ENCODE peak calls at places on chromosomes 13 and 19, in five cellular contexts. H is mesendoderm, T is trophoblast cell, Z is IMR-90, W is H9. R is an unnamed sample.

GRCh38 chr19:18438331-18439024 is 545 bp upstream of the ISYNA1 start:
- DNase-seq in T (peak; percentile 53), W (peak; percentile 73), Z (no peak), H (peak; percentile 85), R (no peak)

GRCh38 chr19:38792250-38793111 is 3.5 kb downstream of the LGALS7B start:
- DNase-seq in T (peak; percentile 44), Z (no peak), W (peak; percentile 77), H (peak; percentile 21), R (no peak)

GRCh38 chr19:42131149-42132029 is 857 bp downstream of the POU2F2 start:
- DNase-seq in Z (no peak), T (no peak), H (no peak), W (no peak), R (no peak)

GRCh38 chr13:51838235-51838846 is 6.6 kb downstream of the TMEM272 start:
- DNase-seq in Z (peak; percentile 65), H (no peak), W (peak; percentile 10), T (no peak), R (no peak)

GRCh38 chr13:105142556-105142955 is 1392.9 kb downstream of the EFNB2 start:
- DNase-seq in H (no peak), W (no peak), T (no peak), Z (no peak), R (no peak)

GRCh38 chr19:9354651-9355050 is 8.2 kb upstream of the ZNF177 start:
- DNase-seq in Z (no peak), T (no peak), H (no peak), W (no peak), R (no peak)

GRCh38 chr19:11435833-11436313 is 438 bp downstream of the PRKCSH start:
- DNase-seq in T (peak; percentile 37), W (no peak), Z (peak; percentile 31), H (peak; percentile 50), R (no peak)

GRCh38 chr19:22052644-22053013 is 345 bp downstream of the ZNF257 start:
- DNase-seq in T (no peak), W (no peak), H (no peak), Z (no peak), R (no peak)

GRCh38 chr19:41957838-41958366 is 1.2 kb downstream of the RABAC1 start:
- DNase-seq in Z (peak; percentile 83), W (peak; percentile 89), H (peak; percentile 95), T (peak; percentile 87), R (peak; percentile 71)

GRCh38 chr13:84399320-84400085 is 517.2 kb upstream of the SLITRK1 start:
- DNase-seq in H (peak; percentile 40), T (no peak), Z (no peak), W (no peak), R (peak; percentile 8)

GRCh38 chr13:23725922-23726321 is 155.7 kb downstream of the TNFRSF19 start:
- DNase-seq in T (no peak), H (no peak), W (no peak), Z (no peak), R (no peak)

GRCh38 chr13:28047784-28048388 is 52.5 kb downstream of the FLT3 start:
- DNase-seq in H (no peak), T (no peak), Z (peak; percentile 79), W (no peak), R (no peak)

GRCh38 chr13:107956889-107957288 is 258.4 kb downstream of the LIG4 start:
- DNase-seq in T (no peak), Z (no peak), H (no peak), W (no peak), R (no peak)

GRCh38 chr19:7874080-7874856 is at the start of gene PRR36:
- DNase-seq in Z (no peak), W (peak; percentile 94), H (peak; percentile 71), T (peak; percentile 16), R (peak; percentile 79)

GRCh38 chr13:34913040-34913439 is 29.0 kb upstream of the NBEA start:
- DNase-seq in H (peak; percentile 84), W (peak; percentile 76), T (no peak), Z (no peak), R (peak; percentile 27)

GRCh38 chr13:44292545-44292944 is 81.1 kb upstream of the SERP2 start:
- DNase-seq in H (no peak), T (no peak), Z (no peak), W (no peak), R (no peak)

GRCh38 chr13:106318941-106319411 is 216.5 kb downstream of the EFNB2 start:
- DNase-seq in Z (peak; percentile 96), W (no peak), T (peak; percentile 90), H (peak; percentile 97), R (no peak)

GRCh38 chr19:33273881-33274662 is 28.3 kb downstream of the CEBPA start:
- DNase-seq in Z (peak; percentile 84), H (no peak), W (no peak), T (no peak), R (no peak)

GRCh38 chr13:71618154-71618553 is 248.8 kb downstream of the DACH1 start:
- DNase-seq in H (no peak), T (no peak), W (no peak), Z (peak; percentile 53), R (no peak)

GRCh38 chr19:10782795-10783194 is 53.2 kb downstream of the TMED1 start:
- DNase-seq in H (no peak), W (no peak), T (no peak), Z (no peak), R (no peak)

GRCh38 chr13:85174291-85174690 is 624.9 kb downstream of the SLITRK6 start:
- DNase-seq in H (no peak), W (no peak), T (no peak), Z (no peak), R (no peak)

GRCh38 chr19:46297700-46298476 is 1.0 kb downstream of the HIF3A start:
- DNase-seq in Z (no peak), T (no peak), W (no peak), H (no peak), R (no peak)

GRCh38 chr13:29654807-29655547 is 59.5 kb upstream of the SLC7A1 start:
- DNase-seq in W (no peak), T (no peak), H (no peak), Z (peak; percentile 86), R (no peak)

GRCh38 chr19:5803752-5804515 is 933 bp upstream of the NRTN start:
- DNase-seq in Z (peak; percentile 77), W (peak; percentile 97), T (peak; percentile 92), H (peak; percentile 95), R (peak; percentile 96)

GRCh38 chr19:5801796-5802616 is 2.9 kb upstream of the NRTN start:
- DNase-seq in T (no peak), W (peak; percentile 80), Z (peak; percentile 12), H (peak; percentile 88), R (peak; percentile 71)

GRCh38 chr19:5805465-5806132 is 732 bp downstream of the NRTN start:
- DNase-seq in W (peak; percentile 90), Z (peak; percentile 24), H (peak; percentile 87), T (peak; percentile 73), R (peak; percentile 82)

GRCh38 chr19:5804516-5805464 is at the start of gene NRTN:
- DNase-seq in H (peak; percentile 53), T (peak; percentile 19), W (peak; percentile 67), Z (no peak), R (peak; percentile 50)

GRCh38 chr19:5803441-5803751 is 1.5 kb upstream of the NRTN start:
- DNase-seq in H (no peak), Z (no peak), W (no peak), T (no peak), R (no peak)
- H3K18ac ChIP-seq in H (no peak overlapping the region), Z (no peak overlapping the region), W (peak overlapping the region; percentile 47), T (no peak overlapping the region), R (peak overlapping the region; percentile 92)

GRCh38 chr13:73329355-73329754 is 270.6 kb downstream of the KLF5 start:
- DNase-seq in T (no peak), H (no peak), W (no peak), Z (no peak), R (no peak)
- H2AK5ac ChIP-seq in T (no peak overlapping the region), H (no peak overlapping the region), W (no peak overlapping the region), Z (no peak overlapping the region), R (no peak overlapping the region)

GRCh38 chr13:26978081-26978860 is 193.3 kb downstream of the USP12 start:
- DNase-seq in W (peak; percentile 56), Z (no peak), T (no peak), H (peak; percentile 90), R (no peak)

GRCh38 chr13:26979334-26979733 is 192.3 kb downstream of the USP12 start:
- DNase-seq in T (no peak), Z (no peak), W (no peak), H (no peak), R (no peak)

GRCh38 chr13:26977541-26977940 is 194.1 kb downstream of the USP12 start:
- DNase-seq in W (no peak), Z (peak; percentile 49), H (no peak), T (no peak), R (no peak)

GRCh38 chr13:26983533-26984315 is 187.9 kb downstream of the USP12 start:
- DNase-seq in W (no peak), T (peak; percentile 23), H (no peak), Z (no peak), R (no peak)

DNA sequence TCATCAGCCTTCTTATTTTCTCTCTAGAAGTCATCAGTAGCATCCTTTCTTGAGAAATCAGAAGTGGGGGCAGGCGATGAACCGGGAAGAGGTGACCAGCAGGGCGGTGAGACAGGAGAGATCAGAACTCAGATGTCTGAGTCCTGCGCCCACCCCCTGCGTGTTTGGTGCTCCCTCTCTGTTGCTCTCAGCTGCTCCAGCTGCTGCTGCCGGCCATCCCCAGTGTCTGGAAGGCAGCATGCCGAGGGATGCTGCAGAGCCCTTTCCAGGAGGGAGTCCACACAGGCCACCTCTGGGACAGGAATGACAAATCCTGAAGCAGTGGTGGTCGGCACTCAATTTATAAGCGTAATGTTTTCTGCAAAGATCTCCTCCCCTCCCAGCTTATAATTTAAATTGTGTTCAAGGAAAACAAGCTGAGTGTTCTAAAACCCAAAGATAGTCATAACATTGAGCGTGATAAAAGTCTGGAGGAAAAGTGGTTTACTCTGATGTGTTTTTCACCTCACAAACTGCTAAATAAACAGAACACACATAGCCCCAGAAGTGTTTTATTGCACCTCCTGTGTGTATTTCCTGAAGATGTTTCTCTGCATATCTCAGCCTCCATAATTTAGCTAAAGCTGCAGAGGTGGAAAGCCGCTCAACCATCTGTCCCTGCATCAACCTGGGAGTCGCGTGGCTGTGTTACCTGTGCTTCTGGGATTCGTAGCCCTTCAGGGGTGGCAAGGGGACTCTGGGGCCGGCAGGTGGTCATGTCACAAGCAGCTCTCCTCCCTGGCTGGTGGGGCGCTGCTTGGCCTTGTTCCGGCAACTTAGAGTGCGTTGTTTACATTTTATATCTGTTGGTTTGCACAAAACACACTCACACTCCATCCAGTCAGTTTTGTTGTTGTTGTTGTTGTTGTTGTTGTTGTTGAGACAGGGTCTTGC is 191.2 kb downstream of the USP12 start:
- DNase-seq in Z (no peak), T (no peak), H (no peak), W (no peak), R (no peak)
- H3K18ac ChIP-seq in Z (no peak overlapping the region), T (no peak overlapping the region), H (no peak overlapping the region), W (no peak overlapping the region), R (no peak overlapping the region)

DNA sequence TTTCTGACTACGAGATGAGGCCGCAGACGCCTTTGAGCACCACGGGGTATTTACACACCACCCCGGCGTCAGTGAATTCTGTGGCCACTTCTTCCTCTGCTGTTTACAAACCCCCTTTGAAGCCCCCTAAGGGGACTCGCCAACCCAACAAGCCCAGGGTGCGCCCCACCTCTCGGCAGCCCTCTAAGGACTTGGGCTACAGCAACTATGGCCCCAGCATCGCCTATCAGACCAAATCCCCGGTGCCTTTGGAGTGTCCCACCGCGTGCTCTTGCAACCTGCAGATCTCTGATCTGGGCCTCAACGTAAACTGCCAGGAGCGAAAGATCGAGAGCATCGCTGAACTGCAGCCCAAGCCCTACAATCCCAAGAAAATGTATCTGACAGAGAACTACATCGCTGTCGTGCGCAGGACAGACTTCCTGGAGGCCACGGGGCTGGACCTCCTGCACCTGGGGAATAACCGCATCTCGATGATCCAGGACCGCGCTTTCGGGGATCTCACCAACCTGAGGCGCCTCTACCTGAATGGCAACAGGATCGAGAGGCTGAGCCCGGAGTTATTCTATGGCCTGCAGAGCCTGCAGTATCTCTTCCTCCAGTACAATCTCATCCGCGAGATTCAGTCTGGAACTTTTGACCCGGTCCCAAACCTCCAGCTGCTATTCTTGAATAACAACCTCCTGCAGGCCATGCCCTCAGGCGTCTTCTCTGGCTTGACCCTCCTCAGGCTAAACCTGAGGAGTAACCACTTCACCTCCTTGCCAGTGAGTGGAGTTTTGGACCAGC is 5.3 kb downstream of the SLITRK5 start:
- DNase-seq in W (peak; percentile 73), H (peak; percentile 57), Z (no peak), T (no peak), R (no peak)
- H2AK5ac ChIP-seq in W (no peak overlapping the region), H (no peak overlapping the region), Z (no peak overlapping the region), T (no peak overlapping the region), R (peak overlapping the region; percentile 35)

R was measured in neuronal stem cell.